ENCODE peak calls at places on chromosomes 12 and 14, in ten cellular contexts. F is cardiac fibroblast, D is esophagus squamous epithelium, R is neural progenitor cell, N is spleen, W is OCI-LY7, L is MCF 10A, G is A673, A is lung, T is WTC11. Q is an unnamed sample.

GRCh38 chr12:105995986-105996385 is 142.8 kb downstream of the NUAK1 start:
- DNase-seq in G (no peak), W (no peak), D (no peak), R (no peak), T (no peak), A (no peak), N (no peak), L (no peak), F (no peak), Q (no peak)

GRCh38 chr12:68400231-68400829 is 68.2 kb upstream of the MDM1 start:
- DNase-seq in A (no peak), W (no peak), G (peak), D (no peak), T (no peak), L (no peak), F (no peak), R (no peak), N (no peak), Q (no peak)

GRCh38 chr12:48442191-48442828 is 30.0 kb upstream of the ANP32D start:
- DNase-seq in N (no peak), R (peak), F (no peak), T (peak), G (no peak), A (no peak), W (peak), D (no peak), L (no peak), Q (no peak)

GRCh38 chr12:85237320-85237719 is 42.7 kb upstream of the ALX1 start:
- DNase-seq in N (no peak), T (no peak), G (no peak), F (no peak), W (no peak), L (peak), A (no peak), R (no peak), D (no peak), Q (no peak)

GRCh38 chr12:87652026-87652425 is 377.2 kb downstream of the C12orf50 start:
- DNase-seq in R (no peak), T (no peak), A (no peak), N (no peak), D (no peak), W (no peak), F (no peak), G (no peak), L (no peak), Q (no peak)

GRCh38 chr14:34362625-34363251 is 99.3 kb downstream of the SPTSSA start:
- DNase-seq in R (no peak), D (no peak), N (no peak), T (no peak), G (no peak), W (no peak), L (no peak), A (no peak), F (no peak), Q (no peak)

GRCh38 chr12:48486679-48487078 is 4.4 kb downstream of the C12orf54 start:
- DNase-seq in W (no peak), D (no peak), A (no peak), G (no peak), T (no peak), L (peak), R (no peak), N (no peak), F (no peak), Q (no peak)

GRCh38 chr12:70892593-70892992 is 27.9 kb downstream of the PTPRR start:
- DNase-seq in D (no peak), A (no peak), G (no peak), R (no peak), W (no peak), L (no peak), T (no peak), N (no peak), F (no peak), Q (no peak)

GRCh38 chr12:94109154-94109553 is 39.2 kb upstream of the PLXNC1 start:
- DNase-seq in R (no peak), T (no peak), F (peak), W (no peak), G (no peak), N (no peak), D (no peak), L (no peak), A (no peak), Q (peak)

GRCh38 chr12:51976376-51977160 is 25.1 kb downstream of the ACVR1B start:
- DNase-seq in G (no peak), W (no peak), F (peak), A (no peak), N (no peak), T (no peak), D (no peak), L (no peak), R (no peak), Q (no peak)

GRCh38 chr14:59134307-59134706 is 54.2 kb upstream of the DAAM1 start:
- DNase-seq in T (no peak), D (no peak), N (no peak), F (no peak), L (no peak), A (no peak), W (no peak), G (no peak), R (no peak), Q (no peak)

GRCh38 chr14:91046488-91047072 is 13.9 kb downstream of the RPS6KA5 start:
- DNase-seq in T (no peak), R (no peak), W (no peak), G (no peak), N (no peak), L (no peak), F (no peak), A (no peak), D (no peak), Q (no peak)

GRCh38 chr14:22973217-22974032 is 8.9 kb downstream of the AJUBA start:
- DNase-seq in F (peak), A (no peak), G (peak), W (peak), T (peak), D (no peak), N (no peak), L (peak), R (peak), Q (peak)

GRCh38 chr14:69992564-69992963 is 113.3 kb downstream of the SMOC1 start:
- DNase-seq in T (no peak), A (no peak), G (no peak), N (no peak), W (no peak), L (no peak), R (no peak), F (no peak), D (no peak), Q (no peak)

GRCh38 chr14:78595797-78596196 is 425.6 kb downstream of the NRXN3 start:
- DNase-seq in N (no peak), F (no peak), G (peak), D (no peak), W (no peak), R (peak), T (peak), A (no peak), L (no peak), Q (no peak)

GRCh38 chr14:104346112-104346462 is 207.7 kb downstream of the KIF26A start:
- DNase-seq in G (no peak), W (no peak), R (no peak), L (peak), D (no peak), N (no peak), F (no peak), T (no peak), A (no peak), Q (no peak)

GRCh38 chr12:80847575-80847974 is 90.2 kb downstream of the LIN7A start:
- DNase-seq in A (no peak), L (no peak), D (no peak), T (no peak), N (no peak), R (no peak), G (no peak), W (no peak), F (no peak), Q (no peak)

GRCh38 chr12:51897181-51897580 is 9.3 kb downstream of the ANKRD33 start:
- DNase-seq in R (no peak), W (no peak), T (no peak), N (peak), L (no peak), G (no peak), D (no peak), A (no peak), F (peak), Q (no peak)

GRCh38 chr12:80937391-80938238 is at the start of gene LIN7A:
- DNase-seq in L (peak), A (peak), D (no peak), N (peak), F (peak), R (peak), G (peak), W (no peak), T (peak), Q (peak)

GRCh38 chr14:94571950-94572349 is 9.3 kb upstream of the SERPINA5 start:
- DNase-seq in D (no peak), F (peak), R (no peak), G (no peak), N (no peak), A (no peak), T (no peak), L (peak), W (no peak), Q (no peak)

GRCh38 chr12:86719381-86719780 is 463.2 kb upstream of the MGAT4C start:
- DNase-seq in R (no peak), L (peak), T (no peak), N (no peak), A (no peak), F (peak), W (no peak), D (no peak), G (no peak), Q (no peak)

GRCh38 chr14:68525516-68525915 is 267.4 kb downstream of the ZFP36L1 start:
- DNase-seq in T (no peak), R (no peak), N (no peak), A (no peak), F (no peak), W (no peak), D (no peak), G (no peak), L (no peak), Q (no peak)

GRCh38 chr14:90632868-90633267 is 183.4 kb downstream of the TTC7B start:
- DNase-seq in R (no peak), F (no peak), G (no peak), T (no peak), W (no peak), L (no peak), N (no peak), D (no peak), A (no peak), Q (no peak)

GRCh38 chr12:108320503-108321293 is 18.4 kb downstream of the CMKLR1 start:
- DNase-seq in D (no peak), L (no peak), R (no peak), F (no peak), W (peak), T (peak), A (no peak), N (no peak), G (no peak), Q (peak)

GRCh38 chr12:93766802-93767523 is 89.8 kb downstream of the CRADD start:
- DNase-seq in T (no peak), R (peak), W (no peak), G (peak), N (no peak), D (no peak), L (peak), F (peak), A (no peak), Q (peak)

GRCh38 chr14:20723458-20723857 is 22.2 kb upstream of the EDDM3A start:
- DNase-seq in L (no peak), F (no peak), N (peak), A (no peak), T (peak), D (no peak), R (no peak), W (no peak), G (no peak), Q (no peak)

GRCh38 chr14:90502760-90503159 is 105.9 kb downstream of the CALM1 start:
- DNase-seq in N (no peak), A (no peak), R (no peak), L (no peak), F (no peak), G (no peak), D (no peak), T (no peak), W (no peak), Q (no peak)

GRCh38 chr14:72822946-72823611 is 70.8 kb downstream of the DPF3 start:
- DNase-seq in L (no peak), D (no peak), W (no peak), T (no peak), G (no peak), A (no peak), N (no peak), R (no peak), F (no peak), Q (no peak)

GRCh38 chr14:98210045-98210678 is 1061.8 kb downstream of the BCL11B start:
- DNase-seq in T (no peak), N (peak), A (no peak), D (no peak), G (peak), R (no peak), W (no peak), F (no peak), L (no peak), Q (no peak)

GRCh38 chr12:114678028-114678427 is 5.9 kb downstream of the TBX3 start:
- DNase-seq in W (no peak), R (no peak), L (no peak), T (no peak), F (no peak), D (no peak), A (no peak), G (no peak), N (no peak), Q (no peak)

GRCh38 chr12:49720214-49720613 is 13.0 kb upstream of the FMNL3 start:
- DNase-seq in N (no peak), L (no peak), D (no peak), F (peak), R (no peak), G (no peak), T (no peak), W (peak), A (no peak), Q (no peak)

GRCh38 chr14:48125654-48126053 is 450.2 kb upstream of the MDGA2 start:
- DNase-seq in G (no peak), A (no peak), D (no peak), L (no peak), F (no peak), N (no peak), T (no peak), W (no peak), R (peak), Q (no peak)

GRCh38 chr12:65962921-65963883 is 138.9 kb downstream of the HMGA2 start:
- DNase-seq in A (no peak), W (peak), N (no peak), R (peak), G (peak), T (peak), D (no peak), F (peak), L (no peak), Q (no peak)

GRCh38 chr14:96224480-96225096 is 19.9 kb downstream of the BDKRB2 start:
- DNase-seq in G (no peak), F (no peak), R (no peak), N (no peak), L (peak), T (no peak), W (no peak), A (no peak), D (no peak), Q (no peak)

GRCh38 chr14:38171197-38171596 is 36.5 kb upstream of the SSTR1 start:
- DNase-seq in L (peak), D (no peak), N (no peak), R (no peak), F (peak), T (no peak), G (no peak), W (no peak), A (peak), Q (no peak)

GRCh38 chr14:24367506-24368214 is at the start of gene NFATC4:
- DNase-seq in W (peak), L (peak), N (no peak), R (peak), D (no peak), F (peak), A (peak), G (peak), T (peak), Q (peak)

DNA sequence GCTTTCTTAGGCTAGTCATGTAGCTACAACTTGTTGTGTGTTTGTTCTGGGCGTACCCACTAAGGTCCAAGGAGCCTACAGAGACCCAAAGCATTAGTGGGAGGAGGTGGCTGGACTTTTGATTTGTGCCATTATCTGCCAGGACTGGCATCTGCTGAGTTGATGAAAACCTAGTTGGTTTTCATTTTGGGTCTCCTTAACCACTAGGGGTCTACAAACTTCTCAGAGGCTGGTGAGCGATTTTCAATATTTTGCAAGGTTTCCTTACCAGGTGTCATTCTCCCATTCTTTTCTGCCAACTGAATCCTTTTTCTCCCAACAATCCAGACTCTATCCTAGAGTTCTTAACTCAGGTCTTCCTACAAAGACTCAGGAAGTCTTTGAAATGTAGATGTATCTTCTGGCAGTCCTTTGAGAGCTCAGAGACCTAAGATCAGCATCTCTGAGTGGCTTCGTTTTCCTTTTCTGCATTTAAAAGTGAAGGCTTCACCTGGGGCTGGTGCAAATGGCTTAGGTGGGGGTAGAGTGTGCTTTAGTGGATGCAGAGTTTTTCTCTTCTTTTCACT is 150.0 kb upstream of the RMST start:
- DNase-seq in R (no peak), G (no peak), A (no peak), F (no peak), W (peak), T (no peak), D (no peak), N (no peak), L (no peak), Q (no peak)
- TF ChIP-seq CTCF in R (peak), G (peak), A (no peak), F (no peak), W (peak), T (no peak), D (no peak), N (no peak), L (no peak), Q (no peak)

GRCh38 chr12:53268009-53268636 is at the start of gene ESPL1:
- DNase-seq in R (peak), G (peak), T (peak), A (peak), F (peak), N (peak), D (no peak), L (peak), W (peak), Q (peak)
- TF ChIP-seq CTCF in R (peak), G (peak), T (peak), A (peak), F (peak), N (peak), D (peak), L (no peak), W (peak), Q (peak)

GRCh38 chr12:111293266-111294009 is 75.5 kb downstream of the PHETA1 start:
- DNase-seq in A (no peak), W (no peak), L (no peak), D (no peak), G (no peak), N (no peak), F (no peak), R (peak), T (no peak), Q (no peak)
- TF ChIP-seq CTCF in A (no peak), W (no peak), L (no peak), D (no peak), G (no peak), N (no peak), F (no peak), R (no peak), T (no peak), Q (no peak)

GRCh38 chr12:101696477-101697196 is 803 bp upstream of the CHPT1 start:
- DNase-seq in T (no peak), L (no peak), A (peak), G (no peak), D (no peak), R (no peak), N (peak), F (peak), W (peak), Q (peak)
- TF ChIP-seq CTCF in T (no peak), L (no peak), A (no peak), G (no peak), D (no peak), R (no peak), N (no peak), F (no peak), W (no peak), Q (no peak)

DNA sequence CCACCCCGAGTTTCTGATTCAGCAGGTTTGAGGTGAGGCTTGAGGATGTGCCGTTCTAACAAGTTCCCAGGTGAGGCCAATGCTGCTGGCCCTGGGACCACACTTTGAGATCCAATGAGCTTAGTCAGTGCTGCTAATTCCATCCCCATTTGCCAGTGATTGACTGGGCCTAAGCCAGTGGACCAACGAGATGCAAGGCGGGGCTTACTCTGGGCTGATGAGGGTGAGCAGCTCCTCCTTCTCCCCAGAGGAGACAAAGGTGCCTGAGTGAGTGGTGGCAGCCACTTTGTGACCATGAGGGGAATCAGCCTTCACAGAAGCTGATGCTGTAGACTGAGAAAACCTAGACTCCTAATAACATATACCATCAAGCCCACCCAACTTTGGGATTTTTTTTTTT is 23.1 kb upstream of the HNF1A start:
- DNase-seq in F (no peak), N (no peak), A (no peak), T (no peak), G (no peak), L (peak), D (no peak), R (no peak), W (no peak), Q (no peak)
- TF ChIP-seq CTCF in F (no peak), N (no peak), A (no peak), T (no peak), G (no peak), L (no peak), D (no peak), R (no peak), W (no peak), Q (no peak)

GRCh38 chr14:82113007-82113406 is 579.4 kb upstream of the SEL1L start:
- DNase-seq in F (no peak), L (no peak), G (no peak), A (no peak), N (no peak), R (no peak), D (no peak), W (no peak), T (no peak), Q (no peak)
- TF ChIP-seq CTCF in F (no peak), L (no peak), G (no peak), A (no peak), N (no peak), R (no peak), D (no peak), W (no peak), T (no peak), Q (no peak)

GRCh38 chr12:89461649-89462612 is 62.7 kb downstream of the GALNT4 start:
- DNase-seq in N (no peak), F (peak), D (no peak), W (peak), T (no peak), G (peak), L (peak), A (no peak), R (peak), Q (peak)
- TF ChIP-seq CTCF in N (peak), F (peak), D (peak), W (peak), T (peak), G (peak), L (peak), A (peak), R (peak), Q (peak)

GRCh38 chr12:64392221-64392620 is 1.7 kb upstream of the C12orf56 start:
- DNase-seq in T (no peak), D (no peak), L (peak), R (peak), W (peak), A (no peak), N (no peak), F (peak), G (peak), Q (peak)
- TF ChIP-seq CTCF in T (no peak), D (peak), L (peak), R (peak), W (peak), A (no peak), N (peak), F (peak), G (peak), Q (peak)

DNA sequence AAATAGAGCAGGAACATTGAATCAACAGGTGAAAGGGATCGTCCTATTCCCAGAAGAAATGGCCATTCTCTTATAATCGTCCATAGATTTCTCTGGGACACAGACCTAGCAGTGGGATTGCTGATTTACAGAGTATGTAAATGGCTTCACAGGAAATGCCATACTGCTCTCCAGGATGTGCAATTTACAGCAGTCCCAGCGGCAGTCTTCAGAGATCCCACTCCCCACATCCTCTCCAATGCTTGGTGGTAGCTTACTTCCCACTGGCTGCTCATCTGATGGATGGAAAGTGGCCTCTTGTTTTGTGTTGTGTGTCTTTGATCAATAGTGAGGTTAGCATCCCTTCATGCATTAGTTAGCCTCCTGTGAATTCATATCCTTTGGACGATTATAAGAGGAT is 58.1 kb upstream of the PRMT8 start:
- DNase-seq in L (no peak), A (no peak), T (no peak), F (no peak), G (peak), R (no peak), N (no peak), W (no peak), D (no peak), Q (no peak)
- TF ChIP-seq CTCF in L (no peak), A (no peak), T (no peak), F (no peak), G (no peak), R (no peak), N (no peak), W (no peak), D (no peak), Q (no peak)

Q was measured in GM10248.